ENCODE peak calls at places on chromosomes 12 and 14, in seven cellular contexts. Y is HCT116, Z is foreskin fibroblast, I is AG04450, R is fibroblast of the aortic adventitia, W is colonic mucosa, H is heart left ventricle. C is an unnamed sample.

GRCh38 chr12:29333178-29333577 is 47.8 kb downstream of the ERGIC2 start:
- DNase-seq in R (no peak), I (no peak), W (no peak), Y (no peak), H (no peak), Z (no peak), C (no peak)

GRCh38 chr12:107651867-107652449 is 33.6 kb upstream of the PWP1 start:
- DNase-seq in I (no peak), H (no peak), R (no peak), W (no peak), Y (no peak), Z (no peak), C (no peak)

GRCh38 chr14:71721791-71722190 is 210.4 kb upstream of the RGS6 start:
- DNase-seq in W (no peak), Z (no peak), I (no peak), H (no peak), Y (no peak), R (peak; percentile 43), C (no peak)

GRCh38 chr12:85713368-85713767 is 122.8 kb downstream of the RASSF9 start:
- DNase-seq in Z (no peak), H (no peak), W (no peak), I (no peak), Y (no peak), R (peak; percentile 96), C (no peak)

GRCh38 chr14:51818748-51819386 is 41.5 kb upstream of the GNG2 start:
- DNase-seq in Y (no peak), Z (no peak), H (no peak), R (no peak), W (no peak), I (no peak), C (no peak)

GRCh38 chr12:52561880-52562449 is 9.0 kb upstream of the KRT71 start:
- DNase-seq in Z (no peak), W (no peak), Y (peak; percentile 22), R (no peak), I (no peak), H (no peak), C (no peak)

GRCh38 chr12:131242741-131243496 is 289.2 kb downstream of the ADGRD1 start:
- DNase-seq in W (no peak), H (peak; percentile 3), Z (no peak), Y (peak; percentile 94), I (no peak), R (no peak), C (no peak)

GRCh38 chr12:95205685-95206084 is 11.6 kb downstream of the FGD6 start:
- DNase-seq in H (no peak), R (peak; percentile 90), Z (peak; percentile 86), Y (no peak), W (no peak), I (peak; percentile 61), C (no peak)

GRCh38 chr12:124428792-124429281 is 133.9 kb downstream of the RFLNA start:
- DNase-seq in Z (peak; percentile 90), H (no peak), W (no peak), R (no peak), I (no peak), Y (no peak), C (no peak)

GRCh38 chr12:92107621-92108131 is 38.0 kb downstream of the BTG1 start:
- DNase-seq in W (no peak), I (no peak), R (no peak), Z (no peak), Y (no peak), H (no peak), C (no peak)

GRCh38 chr14:50741571-50741970 is 73.5 kb upstream of the SAV1 start:
- DNase-seq in H (no peak), W (no peak), R (peak; percentile 25), Y (peak; percentile 16), I (no peak), Z (peak; percentile 37), C (no peak)

GRCh38 chr14:99564256-99564902 is 39.6 kb downstream of the CCDC85C start:
- DNase-seq in R (peak; percentile 88), I (peak; percentile 65), Y (no peak), W (peak; percentile 72), H (peak; percentile 63), Z (peak; percentile 72), C (no peak)

GRCh38 chr12:15597125-15597830 is 191.9 kb downstream of the EPS8 start:
- DNase-seq in Z (no peak), I (no peak), Y (no peak), R (no peak), H (no peak), W (no peak), C (no peak)

GRCh38 chr14:64746298-64747250 is 42.4 kb downstream of the PLEKHG3 start:
- DNase-seq in W (no peak), Z (no peak), H (peak; percentile 59), I (no peak), R (peak; percentile 25), Y (no peak), C (no peak)

GRCh38 chr12:49154221-49154620 is 23.0 kb upstream of the TUBA1B start:
- DNase-seq in I (no peak), Z (no peak), Y (no peak), R (no peak), W (no peak), H (no peak), C (no peak)

GRCh38 chr14:64812412-64812811 is 67.3 kb downstream of the SPTB start:
- DNase-seq in I (no peak), R (no peak), H (no peak), W (peak; percentile 83), Y (peak; percentile 47), Z (no peak), C (no peak)

GRCh38 chr12:546920-547845 is 87.4 kb downstream of the B4GALNT3 start:
- DNase-seq in Y (peak; percentile 34), Z (peak; percentile 82), H (peak; percentile 70), I (no peak), W (peak; percentile 73), R (peak; percentile 43), C (no peak)

GRCh38 chr12:93060666-93061413 is 131.7 kb upstream of the EEA1 start:
- DNase-seq in Y (no peak), I (peak; percentile 34), R (peak; percentile 76), Z (peak; percentile 75), H (peak; percentile 39), W (no peak), C (no peak)

GRCh38 chr12:52496054-52496453 is 3.0 kb upstream of the KRT6A start:
- DNase-seq in I (no peak), Y (no peak), H (no peak), Z (no peak), R (no peak), W (no peak), C (no peak)

GRCh38 chr12:124441443-124442190 is 125.8 kb downstream of the NCOR2 start:
- DNase-seq in I (peak; percentile 72), H (no peak), Z (peak; percentile 75), W (no peak), Y (no peak), R (peak; percentile 95), C (no peak)

GRCh38 chr14:100140452-100141132 is 18.9 kb downstream of the DEGS2 start:
- DNase-seq in Z (no peak), R (no peak), Y (no peak), W (peak; percentile 61), H (no peak), I (no peak), C (no peak)

GRCh38 chr14:92914087-92914656 is 8.8 kb upstream of the CHGA start:
- DNase-seq in I (no peak), Y (no peak), Z (peak; percentile 33), H (no peak), R (peak; percentile 28), W (peak; percentile 37), C (no peak)

GRCh38 chr14:77037886-77038511 is 9.5 kb upstream of the IRF2BPL start:
- DNase-seq in H (peak; percentile 39), W (no peak), I (no peak), Y (no peak), Z (peak; percentile 67), R (peak; percentile 33), C (peak; percentile 85)

GRCh38 chr12:95548539-95549391 is 2.5 kb downstream of the USP44 start:
- DNase-seq in H (peak; percentile 30), Z (peak; percentile 70), R (peak; percentile 21), W (no peak), I (no peak), Y (no peak), C (no peak)

GRCh38 chr12:96255077-96255476 is 60.9 kb downstream of the ELK3 start:
- DNase-seq in Y (no peak), R (peak; percentile 86), W (no peak), Z (peak; percentile 58), H (peak; percentile 81), I (no peak), C (no peak)

GRCh38 chr12:94704452-94704871 is 54.1 kb upstream of the TMCC3 start:
- DNase-seq in Y (no peak), Z (peak; percentile 89), I (peak; percentile 78), W (no peak), H (no peak), R (peak; percentile 86), C (no peak)

GRCh38 chr14:44803239-44803905 is 158.4 kb downstream of the KLHL28 start:
- DNase-seq in I (no peak), H (no peak), W (no peak), R (peak; percentile 87), Z (peak; percentile 70), Y (peak; percentile 45), C (no peak)
- TF ChIP-seq CTCF in I (peak; percentile 72), H (peak; percentile 65), W (peak; percentile 52), R (peak; percentile 61), Z (peak; percentile 50), Y (peak; percentile 78), C (peak; percentile 66)

GRCh38 chr14:56247495-56248087 is 129.4 kb downstream of the PELI2 start:
- DNase-seq in W (no peak), H (no peak), Y (peak; percentile 4), R (peak; percentile 50), Z (peak; percentile 51), I (no peak), C (no peak)
- TF ChIP-seq CTCF in W (peak; percentile 37), H (peak; percentile 39), Y (peak; percentile 53), R (peak; percentile 46), Z (peak; percentile 37), I (peak; percentile 37), C (no peak)

DNA sequence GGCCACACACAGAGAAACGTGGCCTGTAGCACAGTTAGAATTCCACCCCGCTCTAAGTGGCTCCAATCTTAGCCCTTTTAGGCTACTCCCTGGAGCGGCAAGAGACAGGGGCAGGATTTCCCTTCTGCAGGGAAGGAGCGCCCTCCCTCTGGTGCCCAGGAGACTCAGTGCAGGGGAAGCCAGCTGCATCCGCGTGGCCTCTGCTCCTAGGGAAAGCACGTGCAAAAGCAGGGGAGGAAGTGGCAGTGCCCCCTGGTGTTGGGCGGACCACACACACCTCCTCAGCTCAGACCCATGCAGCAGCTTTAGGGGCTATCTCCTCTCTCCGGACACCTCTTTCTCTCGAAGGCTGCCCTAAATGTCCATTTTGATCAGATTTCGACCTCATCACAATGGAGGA is 50.0 kb downstream of the SPRING1 start:
- DNase-seq in Y (peak; percentile 60), H (peak; percentile 54), W (peak; percentile 29), Z (peak; percentile 28), I (no peak), R (no peak), C (peak; percentile 70)
- TF ChIP-seq CTCF in Y (peak; percentile 88), H (peak; percentile 56), W (peak; percentile 26), Z (peak; percentile 24), I (peak; percentile 38), R (peak; percentile 25), C (peak; percentile 78)

DNA sequence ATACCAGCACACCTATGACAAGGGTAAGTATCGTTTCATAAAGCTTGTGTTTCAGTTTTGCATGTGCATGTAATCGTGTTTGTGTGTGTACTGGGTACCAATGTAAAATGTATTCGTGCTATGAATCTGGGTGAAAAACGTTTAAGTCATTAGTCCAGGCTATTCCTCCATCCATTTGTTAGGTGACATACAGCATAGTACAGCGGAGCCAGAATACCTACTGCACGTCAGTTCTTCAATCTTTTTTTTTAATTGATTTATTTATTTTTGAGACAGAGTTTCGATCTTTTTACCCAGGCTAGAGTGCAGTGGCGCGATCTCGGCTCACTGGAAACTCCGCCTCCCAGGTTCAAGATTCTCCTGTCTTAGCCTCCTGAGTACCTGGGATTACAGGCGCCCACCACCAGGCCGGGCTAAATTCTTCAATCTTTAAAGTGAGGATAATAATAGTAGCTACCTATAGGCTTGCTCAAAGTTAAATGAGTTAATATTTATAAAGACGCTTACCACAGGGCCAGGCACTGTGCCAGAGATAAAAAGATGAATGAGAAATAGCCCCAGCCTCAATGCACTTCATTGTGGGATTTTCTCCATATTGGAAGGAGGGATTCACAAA is 647 bp upstream of the RPS26 start:
- DNase-seq in I (no peak), Y (no peak), R (no peak), Z (no peak), H (no peak), W (peak; percentile 29), C (no peak)
- TF ChIP-seq CTCF in I (no peak), Y (no peak), R (no peak), Z (no peak), H (no peak), W (no peak), C (no peak)